ENCODE peak calls at places on chromosome 13, in four cellular contexts. R is EL, X is cardiac fibroblast, Y is HEK293T. V is an unnamed sample.

GRCh38 chr13:29925457-29925856 is 75.0 kb upstream of the UBL3 start:
- DNase-seq in R (peak), X (peak), Y (no peak), V (peak)

GRCh38 chr13:46134961-46135522 is 30.2 kb upstream of the CPB2 start:
- DNase-seq in X (no peak), Y (peak), R (peak), V (no peak)

GRCh38 chr13:110880627-110881026 is 34.2 kb downstream of the ANKRD10 start:
- DNase-seq in Y (no peak), R (no peak), X (no peak), V (no peak)

GRCh38 chr13:30289533-30289932 is 17.8 kb downstream of the KATNAL1 start:
- DNase-seq in Y (no peak), R (no peak), X (no peak), V (no peak)

GRCh38 chr13:95281258-95281602 is 20.0 kb downstream of the ABCC4 start:
- DNase-seq in R (no peak), Y (no peak), X (no peak), V (peak)

GRCh38 chr13:20193142-20193923 is 595 bp upstream of the GJB2 start:
- DNase-seq in R (no peak), Y (no peak), X (no peak), V (peak)

GRCh38 chr13:82758056-82758455 is 1124.2 kb downstream of the SLITRK1 start:
- DNase-seq in R (peak), Y (peak), X (peak), V (no peak)

GRCh38 chr13:40983725-40984669 is 35.1 kb downstream of the ELF1 start:
- DNase-seq in X (no peak), Y (no peak), R (no peak), V (no peak)

GRCh38 chr13:65530688-65531087 is 1699.4 kb downstream of the PCDH9 start:
- DNase-seq in Y (no peak), R (no peak), X (peak), V (no peak)

GRCh38 chr13:98797456-98797855 is 45.0 kb upstream of the SLC15A1 start:
- DNase-seq in X (no peak), Y (no peak), R (no peak), V (no peak)

GRCh38 chr13:80473695-80474094 is 132.8 kb upstream of the SPRY2 start:
- DNase-seq in X (peak), Y (no peak), R (peak), V (peak)

GRCh38 chr13:111304041-111304544 is 16.3 kb upstream of the TEX29 start:
- DNase-seq in R (no peak), X (no peak), Y (no peak), V (no peak)

GRCh38 chr13:51837016-51837415 is 8.0 kb downstream of the TMEM272 start:
- DNase-seq in R (no peak), Y (no peak), X (no peak), V (no peak)

GRCh38 chr13:21675095-21676007 is 4.5 kb downstream of the FGF9 start:
- DNase-seq in Y (peak), R (no peak), X (no peak), V (no peak)

GRCh38 chr13:73073050-73073449 is 14.2 kb downstream of the KLF5 start:
- DNase-seq in Y (no peak), X (peak), R (no peak), V (no peak)

V was measured in foreskin fibroblast.